ENCODE peak calls at places on chromosomes 4 and X, in eight cellular contexts. T, V, M, W, S, A, H and J are unnamed samples.

GRCh38 chr4:73828945-73829344 is 7.5 kb upstream of the CXCL6 start:
- DNase-seq in H (no peak), T (no peak), M (no peak), W (no peak), V (no peak), S (no peak), A (no peak), J (no peak)

GRCh38 chr4:76658231-76659102 is 223.4 kb downstream of the SHROOM3 start:
- DNase-seq in V (no peak), W (no peak), A (no peak), H (no peak), S (no peak), M (no peak), T (no peak), J (no peak)

GRCh38 chr4:77504407-77504806 is 101.2 kb upstream of the CXCL13 start:
- DNase-seq in A (no peak), M (no peak), W (no peak), V (no peak), H (no peak), S (no peak), T (no peak), J (no peak)

GRCh38 chr4:153514001-153514526 is 47.9 kb downstream of the TMEM131L start:
- DNase-seq in T (no peak), S (no peak), A (no peak), H (no peak), V (no peak), M (no peak), W (no peak), J (no peak)

GRCh38 chrX:125203737-125204578 is 115.7 kb upstream of the TEX13C start:
- DNase-seq in V (no peak), M (no peak), S (no peak), H (peak), A (no peak), W (no peak), T (peak), J (no peak)

GRCh38 chr4:133498149-133498548 is 349.1 kb downstream of the PCDH10 start:
- DNase-seq in T (no peak), A (no peak), V (no peak), H (no peak), W (no peak), S (no peak), M (no peak), J (no peak)

GRCh38 chr4:3524349-3524748 is 7.9 kb downstream of the LRPAP1 start:
- DNase-seq in S (no peak), W (no peak), T (no peak), V (no peak), M (no peak), A (no peak), H (no peak), J (no peak)

GRCh38 chrX:114584983-114585842 is 1.3 kb downstream of the HTR2C start:
- DNase-seq in M (no peak), A (no peak), H (no peak), W (no peak), S (no peak), T (no peak), V (no peak), J (no peak)

GRCh38 chrX:110965409-110965808 is 130.6 kb upstream of the PAK3 start:
- DNase-seq in T (no peak), A (no peak), S (no peak), M (no peak), V (no peak), W (no peak), H (no peak), J (no peak)

GRCh38 chr4:68654946-68655721 is 15.3 kb downstream of the UGT2B15 start:
- DNase-seq in M (no peak), A (no peak), S (no peak), T (no peak), W (no peak), H (no peak), V (no peak), J (no peak)

GRCh38 chr4:61723492-61723891 is 523.4 kb downstream of the ADGRL3 start:
- DNase-seq in H (no peak), A (no peak), M (no peak), T (no peak), S (no peak), W (no peak), V (no peak), J (no peak)

GRCh38 chrX:39331062-39331704 is 529.9 kb downstream of the MID1IP1 start:
- DNase-seq in H (no peak), V (peak), T (no peak), S (no peak), A (no peak), W (no peak), M (no peak), J (no peak)

GRCh38 chr4:73842696-73843095 is 6.2 kb downstream of the CXCL6 start:
- DNase-seq in T (no peak), H (no peak), A (no peak), V (no peak), M (no peak), S (no peak), W (no peak), J (no peak)

GRCh38 chr4:124152130-124152529 is 560.4 kb downstream of the ANKRD50 start:
- DNase-seq in W (no peak), V (no peak), T (no peak), H (no peak), A (no peak), S (no peak), M (no peak), J (no peak)

GRCh38 chrX:43655151-43655676 is 885 bp upstream of the MAOA start:
- DNase-seq in W (no peak), T (peak), V (no peak), H (peak), A (peak), M (peak), S (no peak), J (no peak)

GRCh38 chr4:107380836-107381438 is 339.1 kb downstream of the PAPSS1 start:
- DNase-seq in T (no peak), V (no peak), H (no peak), S (no peak), W (no peak), A (no peak), M (no peak), J (no peak)

GRCh38 chr4:46648088-46648744 is 258.3 kb upstream of the GABRA2 start:
- DNase-seq in H (peak), S (no peak), A (peak), T (no peak), V (no peak), W (peak), M (no peak), J (no peak)

GRCh38 chr4:1325176-1325480 is 21.9 kb upstream of the UVSSA start:
- DNase-seq in M (no peak), S (no peak), W (no peak), T (no peak), V (no peak), A (no peak), H (no peak), J (no peak)

GRCh38 chr4:56082809-56083208 is 134.1 kb downstream of the CEP135 start:
- DNase-seq in A (no peak), V (no peak), T (no peak), H (no peak), S (no peak), M (no peak), W (no peak), J (no peak)

GRCh38 chr4:56084849-56085248 is 136.1 kb downstream of the CEP135 start:
- DNase-seq in V (no peak), M (no peak), S (no peak), W (no peak), H (no peak), T (no peak), A (no peak), J (no peak)

GRCh38 chr4:56078866-56079265 is 130.1 kb downstream of the CEP135 start:
- DNase-seq in V (no peak), W (no peak), T (no peak), M (no peak), H (no peak), A (no peak), S (no peak), J (no peak)

GRCh38 chr4:56077676-56078075 is 128.9 kb downstream of the CEP135 start:
- DNase-seq in W (no peak), M (no peak), H (peak), A (no peak), T (no peak), V (no peak), S (no peak), J (no peak)

GRCh38 chr4:56080384-56080783 is 131.6 kb downstream of the CEP135 start:
- DNase-seq in A (no peak), S (no peak), H (no peak), T (no peak), V (no peak), M (no peak), W (no peak), J (no peak)
- TF ChIP-seq POLR2AphosphoS5 in A (no peak), S (no peak), H (no peak), T (no peak), V (no peak), M (no peak), W (no peak), J (no peak)

GRCh38 chr4:86036729-86037128 is 323.1 kb downstream of the MAPK10 start:
- DNase-seq in T (no peak), W (no peak), V (no peak), H (no peak), A (no peak), M (no peak), S (no peak), J (no peak)
- TF ChIP-seq POLR2AphosphoS5 in T (no peak), W (no peak), V (no peak), H (no peak), A (no peak), M (no peak), S (no peak), J (no peak)

DNA sequence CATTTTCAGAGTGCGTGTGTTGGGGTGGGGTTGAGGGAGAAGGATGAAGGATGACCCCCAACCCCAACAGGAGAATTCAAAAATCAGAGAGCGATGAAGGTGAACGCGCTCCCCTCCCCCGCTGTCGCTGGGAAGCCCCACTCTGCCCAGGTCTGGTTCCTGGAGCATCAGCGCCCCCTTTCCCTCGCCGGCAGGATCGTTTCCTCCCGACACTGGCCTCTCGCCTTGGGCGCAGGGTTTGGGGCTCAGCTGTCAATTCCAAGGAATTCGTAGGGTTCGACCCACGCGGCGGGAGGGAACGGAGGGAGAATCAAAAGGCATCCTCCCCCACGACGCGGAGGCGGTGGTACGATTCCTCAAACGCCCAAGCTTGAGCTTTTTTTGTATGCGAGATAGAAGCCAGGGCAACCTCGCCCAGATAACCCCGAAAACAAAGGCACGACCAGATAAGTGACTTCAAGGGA is 997 bp upstream of the PDGFRA start:
- DNase-seq in M (peak), W (peak), H (peak), T (peak), S (peak), V (no peak), A (peak), J (no peak)
- TF ChIP-seq POLR2AphosphoS5 in M (no peak), W (no peak), H (no peak), T (no peak), S (peak), V (no peak), A (peak), J (no peak)

GRCh38 chr4:15907430-15907829 is 31.1 kb downstream of the FGFBP1 start:
- DNase-seq in H (peak), M (no peak), V (no peak), W (no peak), A (no peak), T (no peak), S (no peak), J (no peak)

GRCh38 chr4:15902741-15903140 is 35.8 kb downstream of the FGFBP1 start:
- DNase-seq in V (no peak), A (no peak), H (no peak), S (no peak), T (no peak), W (no peak), M (no peak), J (no peak)

GRCh38 chr4:15910150-15910945 is 28.2 kb downstream of the FGFBP1 start:
- DNase-seq in M (no peak), A (no peak), H (no peak), V (no peak), W (no peak), S (no peak), T (no peak), J (no peak)

GRCh38 chr4:15901996-15902395 is 36.5 kb downstream of the FGFBP1 start:
- DNase-seq in H (no peak), W (no peak), M (no peak), T (no peak), S (no peak), V (no peak), A (no peak), J (no peak)

DNA sequence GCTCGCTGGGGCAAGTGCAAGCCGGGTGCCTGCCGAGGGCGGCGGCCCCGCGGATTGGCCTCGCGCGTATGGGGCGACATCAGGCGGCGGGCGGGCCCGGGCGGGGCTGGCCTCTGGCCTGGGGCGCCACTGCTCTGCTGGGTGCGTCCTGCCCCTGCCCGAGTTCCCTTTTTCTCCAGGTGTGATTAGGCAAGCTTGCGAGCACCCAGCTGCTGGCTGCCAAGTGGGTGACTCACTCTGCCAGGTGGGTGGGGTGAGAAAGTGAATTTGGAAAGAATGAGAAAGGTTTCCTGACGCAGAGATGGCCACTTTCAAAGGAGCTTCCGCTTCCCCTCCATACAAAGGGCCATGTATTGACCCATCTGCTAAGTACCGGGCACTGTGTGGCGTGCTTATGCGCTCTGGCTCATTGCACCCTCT is 32.5 kb downstream of the FGFBP1 start:
- DNase-seq in V (no peak), M (peak), W (peak), H (no peak), A (no peak), S (no peak), T (peak), J (peak)
- TF ChIP-seq POLR2AphosphoS5 in V (no peak), M (peak), W (no peak), H (no peak), A (no peak), S (no peak), T (peak), J (no peak)

GRCh38 chrX:48897621-48898306 is at the start of the genes PQBP1 and TIMM17B:
- DNase-seq in M (peak), V (peak), H (peak), T (peak), S (peak), W (peak), A (peak), J (peak)
- TF ChIP-seq POLR2AphosphoS5 in M (peak), V (peak), H (peak), T (peak), S (peak), W (peak), A (peak), J (peak)